ENCODE peak calls at places on chromosomes 3 and 15, in four cellular contexts. J is CD8-positive, alpha-beta T cell; H is GM13976; L is neural crest cell. R is an unnamed sample.

GRCh38 chr3:126127452-126127851 is 43.5 kb upstream of the SLC41A3 start:
- DNase-seq in J (no peak), H (no peak), L (no peak), R (no peak)

GRCh38 chr3:150756491-150757059 is 6.4 kb downstream of the SIAH2 start:
- DNase-seq in J (no peak), H (no peak), L (no peak), R (no peak)

GRCh38 chr15:80550219-80550909 is 144.7 kb upstream of the ABHD17C start:
- DNase-seq in J (no peak), H (no peak), L (no peak), R (peak)

GRCh38 chr15:49953421-49953820 is 165.6 kb downstream of the ATP8B4 start:
- DNase-seq in J (no peak), H (no peak), L (no peak), R (no peak)

GRCh38 chr15:73305331-73306211 is 63.2 kb downstream of the HCN4 start:
- DNase-seq in J (no peak), H (peak), L (peak), R (peak)

GRCh38 chr15:38367476-38367875 is 86.5 kb upstream of the FAM98B start:
- DNase-seq in J (no peak), H (no peak), L (no peak), R (no peak)

GRCh38 chr15:93024716-93025624 is 64.0 kb downstream of the RGMA start:
- DNase-seq in J (no peak), H (no peak), L (no peak), R (no peak)

GRCh38 chr3:195094211-195094921 is 176.6 kb downstream of the XXYLT1 start:
- DNase-seq in J (no peak), H (peak), L (no peak), R (no peak)

GRCh38 chr3:25080461-25080860 is 347.6 kb upstream of the RARB start:
- DNase-seq in J (no peak), H (no peak), L (no peak), R (no peak)

GRCh38 chr3:127749787-127750225 is 72.5 kb downstream of the MGLL start:
- DNase-seq in J (no peak), H (no peak), L (no peak), R (no peak)

GRCh38 chr3:127961963-127962362 is 46.9 kb downstream of the KBTBD12 start:
- DNase-seq in J (no peak), H (no peak), L (no peak), R (peak)

GRCh38 chr3:95654567-95655362 is 1159.6 kb upstream of the EPHA6 start:
- DNase-seq in J (no peak), H (no peak), L (no peak), R (no peak)

GRCh38 chr3:107263269-107264021 is 113.8 kb upstream of the CCDC54 start:
- DNase-seq in J (no peak), H (no peak), L (no peak), R (no peak)
- TF ChIP-seq CTCF in J (no peak), H (no peak), L (no peak), R (no peak)

GRCh38 chr15:45205192-45205591 is 17.4 kb upstream of the SHF start:
- DNase-seq in J (peak), H (peak), L (peak), R (peak)
- TF ChIP-seq CTCF in J (peak), H (peak), L (peak), R (peak)

DNA sequence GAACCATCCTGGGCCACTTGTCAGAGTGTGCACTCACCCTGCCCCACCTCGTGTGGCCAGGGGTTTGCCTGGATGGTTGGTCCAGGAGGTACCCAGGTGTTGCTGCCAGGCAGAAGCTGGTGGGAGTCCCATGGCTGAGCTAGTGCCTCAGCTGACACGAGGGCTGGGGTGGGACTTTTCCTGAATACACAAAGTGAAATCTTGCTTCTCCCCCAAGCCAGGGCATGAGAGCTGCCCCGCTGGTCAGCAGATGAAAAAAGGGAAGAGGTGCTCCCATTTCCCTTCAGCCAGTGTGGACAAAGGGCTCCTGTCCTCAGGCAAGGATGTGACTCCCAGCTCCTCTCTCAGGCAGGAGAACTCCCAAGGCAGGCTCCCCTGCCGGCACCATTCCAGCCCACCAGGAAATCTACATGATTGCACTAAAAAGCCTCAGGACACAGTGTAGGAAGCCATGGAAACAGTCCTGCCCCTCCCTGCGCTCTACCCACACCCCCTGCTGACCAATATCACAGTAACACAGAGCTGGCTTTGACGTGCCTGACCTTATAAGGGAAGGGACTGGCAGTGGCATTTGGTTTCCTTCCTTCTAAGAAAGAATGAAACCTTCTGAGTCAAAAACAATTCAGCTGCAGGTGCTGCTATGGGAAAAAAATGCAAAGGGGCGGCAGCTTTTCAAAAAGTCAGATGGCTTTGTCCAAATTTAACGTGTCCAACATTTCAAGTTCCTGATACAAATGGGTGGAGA is 33.9 kb downstream of the MYO5C start:
- DNase-seq in J (peak), H (peak), L (peak), R (peak)
- TF ChIP-seq CTCF in J (no peak), H (no peak), L (peak), R (peak)

DNA sequence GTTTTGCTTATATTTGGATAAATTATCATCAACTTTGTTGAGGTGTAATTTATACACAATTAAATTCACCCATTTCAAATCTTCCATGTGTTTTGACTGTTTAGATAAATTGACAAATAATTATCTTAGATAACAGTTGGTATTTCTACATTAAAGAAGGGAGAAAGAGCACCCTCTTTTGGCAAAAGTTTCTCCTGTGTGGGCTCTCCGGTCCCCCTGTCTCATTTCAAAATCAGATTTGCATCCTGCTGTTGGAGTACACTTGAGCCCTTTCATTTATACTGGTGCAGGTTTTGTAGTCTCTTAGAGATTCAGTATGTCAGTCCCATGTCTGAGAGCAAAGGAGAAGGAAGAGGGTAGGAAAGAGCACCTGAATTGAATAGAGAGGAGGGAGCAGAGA is 49.4 kb downstream of the NKIRAS1 start:
- DNase-seq in J (no peak), H (no peak), L (no peak), R (no peak)
- TF ChIP-seq CTCF in J (no peak), H (peak), L (no peak), R (peak)